ENCODE peak calls at places on chromosome 4, in five cellular contexts. I is neuronal stem cell, U is H1, Z is mesenchymal stem cell, R is H9. T is an unnamed sample.

GRCh38 chr4:94342713-94343112 is at the start of gene HPGDS:
- DNase-seq in I (no peak), U (no peak), Z (no peak), R (no peak), T (no peak)

GRCh38 chr4:6279582-6280289 is 10.1 kb downstream of the WFS1 start:
- DNase-seq in I (no peak), U (no peak), Z (no peak), R (no peak), T (no peak)

GRCh38 chr4:6694177-6694901 is 661 bp downstream of the S100P start:
- DNase-seq in I (no peak), U (no peak), Z (no peak), R (no peak), T (peak; percentile 50)

GRCh38 chr4:70505152-70505748 is 13.1 kb upstream of the AMTN start:
- DNase-seq in I (peak; percentile 51), U (peak; percentile 81), Z (peak; percentile 41), R (peak; percentile 65), T (peak; percentile 25)

GRCh38 chr4:5448286-5448685 is 260.1 kb downstream of the EVC2 start:
- DNase-seq in I (no peak), U (no peak), Z (no peak), R (no peak), T (no peak)

GRCh38 chr4:170339522-170339921 is 249.8 kb upstream of the AADAT start:
- DNase-seq in I (no peak), U (no peak), Z (no peak), R (no peak), T (peak; percentile 27)

GRCh38 chr4:114349543-114350175 is 248.9 kb upstream of the UGT8 start:
- DNase-seq in I (no peak), U (no peak), Z (peak; percentile 40), R (no peak), T (no peak)

GRCh38 chr4:107034091-107034698 is 1.9 kb downstream of the DKK2 start:
- DNase-seq in I (peak; percentile 64), U (peak; percentile 71), Z (peak; percentile 61), R (peak; percentile 75), T (peak; percentile 37)

GRCh38 chr4:84669201-84669600 is 86.3 kb downstream of the CDS1 start:
- DNase-seq in I (no peak), U (no peak), Z (no peak), R (no peak), T (no peak)

GRCh38 chr4:12724520-12724919 is 759.6 kb downstream of the RAB28 start:
- DNase-seq in I (no peak), U (no peak), Z (peak; percentile 6), R (no peak), T (peak; percentile 38)

GRCh38 chr4:170227928-170228327 is 138.2 kb upstream of the AADAT start:
- DNase-seq in I (no peak), U (no peak), Z (no peak), R (no peak), T (peak; percentile 3)

GRCh38 chr4:158771776-158772175 is 3.0 kb downstream of the FNIP2 start:
- DNase-seq in I (no peak), U (no peak), Z (no peak), R (no peak), T (no peak)

GRCh38 chr4:76874176-76874575 is 23.8 kb downstream of the SOWAHB start:
- DNase-seq in I (no peak), U (no peak), Z (no peak), R (no peak), T (no peak)

GRCh38 chr4:2818351-2818939 is 25.2 kb upstream of the ADD1 start:
- DNase-seq in I (no peak), U (peak; percentile 80), Z (no peak), R (peak; percentile 47), T (no peak)

GRCh38 chr4:139635966-139636365 is 29.7 kb upstream of the MGST2 start:
- DNase-seq in I (no peak), U (no peak), Z (no peak), R (no peak), T (no peak)

GRCh38 chr4:68361146-68361589 is 11.3 kb upstream of the YTHDC1 start:
- DNase-seq in I (no peak), U (no peak), Z (peak; percentile 91), R (no peak), T (peak; percentile 97)

GRCh38 chr4:148926861-148927260 is 484.6 kb upstream of the NR3C2 start:
- DNase-seq in I (no peak), U (no peak), Z (no peak), R (no peak), T (peak; percentile 53)

GRCh38 chr4:101304916-101305315 is 42.4 kb downstream of the PPP3CA start:
- DNase-seq in I (no peak), U (no peak), Z (peak; percentile 76), R (no peak), T (no peak)

GRCh38 chr4:85527815-85528214 is 52.9 kb downstream of the ARHGAP24 start:
- DNase-seq in I (no peak), U (no peak), Z (no peak), R (no peak), T (no peak)

GRCh38 chr4:149584703-149585102 is 230.9 kb downstream of the IQCM start:
- DNase-seq in I (no peak), U (no peak), Z (no peak), R (no peak), T (no peak)

GRCh38 chr4:38028556-38028955 is 68.4 kb downstream of the PTTG2 start:
- DNase-seq in I (no peak), U (no peak), Z (no peak), R (no peak), T (no peak)

GRCh38 chr4:3851211-3851610 is 85.0 kb downstream of the ADRA2C start:
- DNase-seq in I (no peak), U (no peak), Z (no peak), R (peak; percentile 84), T (peak; percentile 80)

GRCh38 chr4:88027611-88028608 is 20.5 kb downstream of the PKD2 start:
- DNase-seq in I (no peak), U (no peak), Z (peak; percentile 94), R (no peak), T (peak; percentile 72)

GRCh38 chr4:155566241-155566823 is 100.3 kb upstream of the GUCY1A1 start:
- DNase-seq in I (no peak), U (no peak), Z (peak; percentile 21), R (no peak), T (no peak)

GRCh38 chr4:155564880-155565279 is 101.8 kb upstream of the GUCY1A1 start:
- DNase-seq in I (no peak), U (no peak), Z (no peak), R (no peak), T (no peak)

GRCh38 chr4:155564086-155564485 is 102.6 kb upstream of the GUCY1A1 start:
- DNase-seq in I (no peak), U (no peak), Z (no peak), R (no peak), T (no peak)

GRCh38 chr4:155568641-155569040 is 98.0 kb upstream of the GUCY1A1 start:
- DNase-seq in I (peak; percentile 15), U (no peak), Z (no peak), R (no peak), T (no peak)

GRCh38 chr4:155565330-155565729 is 101.3 kb upstream of the GUCY1A1 start:
- DNase-seq in I (no peak), U (no peak), Z (no peak), R (no peak), T (no peak)
- H2BK12ac ChIP-seq in I (no peak overlapping the region), U (no peak overlapping the region), Z (no peak overlapping the region), R (no peak overlapping the region), T (no peak overlapping the region)

DNA sequence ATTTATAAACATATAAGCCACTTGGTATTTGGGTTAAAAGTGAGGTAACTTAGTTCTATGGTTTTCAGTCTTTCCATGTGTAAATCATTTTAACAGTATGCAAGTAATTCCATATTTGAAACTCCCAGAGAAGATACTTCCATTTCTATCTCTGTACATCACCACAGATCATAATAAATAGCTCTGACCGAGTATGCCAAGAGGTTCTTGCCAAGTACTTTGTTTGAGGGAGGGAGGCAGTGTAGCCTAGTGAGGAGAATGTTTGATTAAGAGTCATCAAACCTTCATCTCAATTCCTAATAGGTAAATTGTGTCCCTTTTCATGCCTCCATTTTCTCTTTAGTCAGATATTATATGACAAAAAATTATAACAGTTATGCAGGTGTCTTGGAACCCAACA is 123.7 kb downstream of the ANK2 start:
- DNase-seq in I (no peak), U (no peak), Z (no peak), R (no peak), T (no peak)
- H3K9ac ChIP-seq in I (no peak overlapping the region), U (no peak overlapping the region), Z (no peak overlapping the region), R (no peak overlapping the region), T (no peak overlapping the region)

DNA sequence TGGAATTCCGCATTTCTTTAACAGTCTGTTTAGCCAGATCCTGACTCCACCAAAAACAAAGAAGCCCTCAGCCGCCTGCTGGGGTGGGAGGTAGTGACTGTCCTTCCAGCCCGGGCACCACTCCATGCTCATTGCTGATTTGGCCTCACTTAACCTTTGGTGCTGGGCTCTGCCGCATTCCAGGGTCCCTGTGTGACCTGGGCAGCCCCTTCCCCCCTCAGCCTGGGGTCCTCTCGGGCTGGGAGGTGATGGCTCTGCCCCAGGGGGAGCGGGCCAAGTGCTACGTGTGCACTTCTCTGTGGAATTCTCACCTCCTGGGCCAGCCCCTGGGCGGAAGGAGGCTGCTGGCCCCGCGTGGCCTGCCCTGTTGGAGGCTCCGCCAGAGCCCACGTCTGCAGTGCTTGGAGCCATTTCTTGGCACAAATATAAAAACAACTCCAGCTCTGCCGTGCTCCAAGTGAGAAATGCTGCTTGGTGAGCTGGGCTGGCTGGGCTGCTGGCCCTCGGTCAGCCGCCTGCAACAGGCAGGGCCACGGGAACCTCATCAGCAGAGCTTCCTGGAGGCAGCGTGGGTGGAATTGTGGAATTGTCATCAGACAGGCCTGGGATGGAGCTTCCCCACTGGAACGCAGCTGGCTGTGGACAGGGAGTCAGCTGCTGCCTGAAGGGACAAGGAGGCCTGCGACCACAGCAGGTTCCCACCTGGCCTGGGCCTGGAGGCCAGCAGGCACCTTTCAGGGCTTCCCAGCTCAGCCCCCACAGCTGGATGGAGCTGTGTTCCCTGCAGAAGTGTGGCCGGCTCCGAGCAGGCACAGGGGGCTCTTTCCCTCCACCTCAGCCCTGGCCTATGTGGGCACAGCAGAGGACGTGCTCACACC is 66.0 kb downstream of the TRMT44 start:
- DNase-seq in I (peak; percentile 36), U (no peak), Z (peak; percentile 16), R (peak; percentile 59), T (peak; percentile 39)
- H2BK5ac ChIP-seq in I (peak overlapping the region; percentile 78), U (peak overlapping the region; percentile 75), Z (no peak overlapping the region), R (no peak overlapping the region), T (no peak overlapping the region)

GRCh38 chr4:168695288-168695687 is 198.4 kb downstream of the PALLD start:
- DNase-seq in I (no peak), U (no peak), Z (no peak), R (no peak), T (peak; percentile 67)
- H2BK12ac ChIP-seq in I (no peak overlapping the region), U (no peak overlapping the region), Z (no peak overlapping the region), R (no peak overlapping the region), T (peak overlapping the region; percentile 94)

GRCh38 chr4:24547979-24548378 is 36.4 kb downstream of the DHX15 start:
- DNase-seq in I (no peak), U (no peak), Z (no peak), R (no peak), T (peak; percentile 33)

GRCh38 chr4:24551492-24552330 is 32.6 kb downstream of the DHX15 start:
- DNase-seq in I (no peak), U (no peak), Z (peak; percentile 64), R (no peak), T (peak; percentile 94)

DNA sequence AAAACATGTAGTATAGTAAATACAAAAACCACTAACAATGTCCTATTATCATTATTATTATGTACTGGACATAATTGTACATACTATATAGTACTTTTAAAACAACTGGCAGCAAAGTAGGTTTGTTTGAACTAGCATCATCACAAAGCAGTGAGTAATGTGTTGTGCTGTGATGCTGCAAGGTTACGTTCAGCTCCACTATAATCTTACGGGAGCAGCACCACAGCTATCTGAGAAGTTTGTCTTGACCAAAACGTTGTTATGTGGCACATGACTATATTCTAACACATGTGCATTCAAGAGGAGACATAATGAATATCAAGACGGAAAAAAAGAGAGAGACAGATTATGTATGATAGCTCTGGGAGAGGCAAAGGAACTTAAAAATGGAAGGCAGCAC is 33.6 kb downstream of the DHX15 start:
- DNase-seq in I (no peak), U (no peak), Z (peak; percentile 22), R (no peak), T (no peak)
- H3K9ac ChIP-seq in I (no peak overlapping the region), U (no peak overlapping the region), Z (no peak overlapping the region), R (peak overlapping the region; percentile 19), T (no peak overlapping the region)